ENCODE peak calls at places on chromosomes 6 and 20, in ten cellular contexts. One of them, this sample, is unnamed.

GRCh38 chr20:58008866-58009265 is 219.6 kb downstream of the ANKRD60 start:
- DNase-seq in adrenal gland: no peak
- DNase-seq in A549: no peak
- DNase-seq in fibroblast of mammary gland: no peak
- DNase-seq in cardiac muscle cell: no peak
- DNase-seq in small intestine: no peak
- DNase-seq in AG10803: no peak
- DNase-seq in AG04449: no peak
- DNase-seq in choroid plexus epithelial cell: no peak
- DNase-seq in spleen: no peak
- DNase-seq in this sample: no peak

GRCh38 chr20:4763776-4764525 is 42.2 kb downstream of the PRND start:
- DNase-seq in cardiac muscle cell: no peak
- DNase-seq in choroid plexus epithelial cell: no peak
- DNase-seq in AG10803: no peak
- DNase-seq in small intestine: no peak
- DNase-seq in AG04449: no peak
- DNase-seq in A549: no peak
- DNase-seq in fibroblast of mammary gland: no peak
- DNase-seq in adrenal gland: no peak
- DNase-seq in spleen: no peak
- DNase-seq in this sample: no peak

GRCh38 chr6:22929228-22929627 is 359.9 kb downstream of the HDGFL1 start:
- DNase-seq in AG04449: no peak
- DNase-seq in spleen: no peak
- DNase-seq in small intestine: no peak
- DNase-seq in A549: no peak
- DNase-seq in AG10803: peak; percentile 36
- DNase-seq in choroid plexus epithelial cell: no peak
- DNase-seq in cardiac muscle cell: peak; percentile 41
- DNase-seq in fibroblast of mammary gland: no peak
- DNase-seq in adrenal gland: no peak
- DNase-seq in this sample: peak; percentile 29

GRCh38 chr20:62737271-62737761 is 28.7 kb downstream of the NTSR1 start:
- DNase-seq in spleen: peak; percentile 71
- DNase-seq in cardiac muscle cell: no peak
- DNase-seq in small intestine: no peak
- DNase-seq in A549: no peak
- DNase-seq in AG04449: no peak
- DNase-seq in fibroblast of mammary gland: peak; percentile 43
- DNase-seq in adrenal gland: no peak
- DNase-seq in AG10803: no peak
- DNase-seq in choroid plexus epithelial cell: no peak
- DNase-seq in this sample: no peak

GRCh38 chr6:161922631-161923119 is 648.8 kb upstream of the AGPAT4 start:
- DNase-seq in cardiac muscle cell: peak; percentile 63
- DNase-seq in AG04449: no peak
- DNase-seq in spleen: no peak
- DNase-seq in small intestine: peak; percentile 83
- DNase-seq in A549: peak; percentile 48
- DNase-seq in fibroblast of mammary gland: peak; percentile 83
- DNase-seq in AG10803: peak; percentile 16
- DNase-seq in adrenal gland: peak; percentile 82
- DNase-seq in choroid plexus epithelial cell: peak; percentile 84
- DNase-seq in this sample: peak; percentile 42

GRCh38 chr20:13650474-13650873 is 11.7 kb upstream of the TASP1 start:
- DNase-seq in spleen: no peak
- DNase-seq in small intestine: no peak
- DNase-seq in choroid plexus epithelial cell: no peak
- DNase-seq in AG04449: no peak
- DNase-seq in fibroblast of mammary gland: no peak
- DNase-seq in AG10803: no peak
- DNase-seq in A549: no peak
- DNase-seq in cardiac muscle cell: no peak
- DNase-seq in adrenal gland: no peak
- DNase-seq in this sample: no peak

GRCh38 chr6:35218021-35218420 is 4.3 kb downstream of the SCUBE3 start:
- DNase-seq in fibroblast of mammary gland: peak; percentile 38
- DNase-seq in cardiac muscle cell: peak; percentile 47
- DNase-seq in AG10803: peak; percentile 67
- DNase-seq in spleen: no peak
- DNase-seq in AG04449: no peak
- DNase-seq in A549: no peak
- DNase-seq in adrenal gland: no peak
- DNase-seq in choroid plexus epithelial cell: peak; percentile 54
- DNase-seq in small intestine: no peak
- DNase-seq in this sample: peak; percentile 43

GRCh38 chr6:20564269-20564668 is 30.0 kb downstream of the CDKAL1 start:
- DNase-seq in small intestine: peak; percentile 18
- DNase-seq in choroid plexus epithelial cell: peak; percentile 42
- DNase-seq in AG10803: peak; percentile 23
- DNase-seq in adrenal gland: no peak
- DNase-seq in cardiac muscle cell: peak; percentile 52
- DNase-seq in AG04449: no peak
- DNase-seq in A549: no peak
- DNase-seq in fibroblast of mammary gland: peak; percentile 35
- DNase-seq in spleen: no peak
- DNase-seq in this sample: peak; percentile 61

GRCh38 chr6:12725263-12725662 is 8.7 kb downstream of the PHACTR1 start:
- DNase-seq in spleen: no peak
- DNase-seq in adrenal gland: no peak
- DNase-seq in small intestine: no peak
- DNase-seq in AG04449: no peak
- DNase-seq in fibroblast of mammary gland: no peak
- DNase-seq in choroid plexus epithelial cell: no peak
- DNase-seq in AG10803: no peak
- DNase-seq in A549: no peak
- DNase-seq in cardiac muscle cell: no peak
- DNase-seq in this sample: no peak

GRCh38 chr6:125138083-125138482 is 15.5 kb upstream of the TPD52L1 start:
- DNase-seq in small intestine: no peak
- DNase-seq in A549: no peak
- DNase-seq in AG04449: no peak
- DNase-seq in adrenal gland: no peak
- DNase-seq in AG10803: no peak
- DNase-seq in spleen: no peak
- DNase-seq in choroid plexus epithelial cell: no peak
- DNase-seq in cardiac muscle cell: no peak
- DNase-seq in fibroblast of mammary gland: no peak
- DNase-seq in this sample: no peak

GRCh38 chr20:2701671-2702081 is 9.1 kb downstream of the EBF4 start:
- DNase-seq in small intestine: no peak
- DNase-seq in cardiac muscle cell: no peak
- DNase-seq in fibroblast of mammary gland: no peak
- DNase-seq in choroid plexus epithelial cell: no peak
- DNase-seq in AG10803: no peak
- DNase-seq in spleen: no peak
- DNase-seq in AG04449: no peak
- DNase-seq in adrenal gland: peak; percentile 25
- DNase-seq in A549: no peak
- DNase-seq in this sample: no peak

GRCh38 chr6:140437619-140438345 is 1063.3 kb upstream of the CITED2 start:
- DNase-seq in fibroblast of mammary gland: no peak
- DNase-seq in adrenal gland: no peak
- DNase-seq in choroid plexus epithelial cell: peak; percentile 39
- DNase-seq in cardiac muscle cell: no peak
- DNase-seq in AG04449: no peak
- DNase-seq in A549: no peak
- DNase-seq in small intestine: no peak
- DNase-seq in AG10803: peak; percentile 4
- DNase-seq in spleen: no peak
- DNase-seq in this sample: no peak

GRCh38 chr6:33817520-33817919 is 13.7 kb upstream of the MLN start:
- DNase-seq in choroid plexus epithelial cell: no peak
- DNase-seq in cardiac muscle cell: no peak
- DNase-seq in spleen: no peak
- DNase-seq in fibroblast of mammary gland: no peak
- DNase-seq in AG04449: no peak
- DNase-seq in small intestine: no peak
- DNase-seq in A549: no peak
- DNase-seq in adrenal gland: no peak
- DNase-seq in AG10803: no peak
- DNase-seq in this sample: no peak

GRCh38 chr6:108589244-108589730 is 28.6 kb downstream of the FOXO3 start:
- DNase-seq in AG10803: peak; percentile 34
- DNase-seq in AG04449: no peak
- DNase-seq in A549: peak; percentile 21
- DNase-seq in cardiac muscle cell: peak; percentile 88
- DNase-seq in spleen: peak; percentile 81
- DNase-seq in adrenal gland: peak; percentile 82
- DNase-seq in choroid plexus epithelial cell: peak; percentile 79
- DNase-seq in fibroblast of mammary gland: peak; percentile 74
- DNase-seq in small intestine: peak; percentile 88
- DNase-seq in this sample: peak; percentile 83

GRCh38 chr6:129748212-129748900 is 38.4 kb upstream of the ARHGAP18 start:
- DNase-seq in choroid plexus epithelial cell: peak; percentile 89
- DNase-seq in fibroblast of mammary gland: peak; percentile 76
- DNase-seq in AG04449: no peak
- DNase-seq in A549: no peak
- DNase-seq in adrenal gland: peak; percentile 81
- DNase-seq in AG10803: peak; percentile 57
- DNase-seq in cardiac muscle cell: peak; percentile 65
- DNase-seq in small intestine: peak; percentile 67
- DNase-seq in spleen: peak; percentile 66
- DNase-seq in this sample: peak; percentile 50

GRCh38 chr20:64092258-64093012 is 8.2 kb upstream of the LKAAEAR1 start:
- DNase-seq in A549: no peak
- DNase-seq in fibroblast of mammary gland: no peak
- DNase-seq in choroid plexus epithelial cell: no peak
- DNase-seq in AG04449: no peak
- DNase-seq in AG10803: no peak
- DNase-seq in spleen: no peak
- DNase-seq in adrenal gland: no peak
- DNase-seq in cardiac muscle cell: no peak
- DNase-seq in small intestine: no peak
- DNase-seq in this sample: no peak
- H3K4me3 ChIP-seq in A549: no peak overlapping the region
- H3K4me3 ChIP-seq in fibroblast of mammary gland: no peak overlapping the region
- H3K4me3 ChIP-seq in choroid plexus epithelial cell: no peak overlapping the region
- H3K4me3 ChIP-seq in AG04449: no peak overlapping the region
- H3K4me3 ChIP-seq in AG10803: no peak overlapping the region
- H3K4me3 ChIP-seq in spleen: no peak overlapping the region
- H3K4me3 ChIP-seq in adrenal gland: no peak overlapping the region
- H3K4me3 ChIP-seq in cardiac muscle cell: no peak overlapping the region
- H3K4me3 ChIP-seq in small intestine: no peak overlapping the region
- H3K4me3 ChIP-seq in this sample: no peak overlapping the region

GRCh38 chr6:123655520-123656306 is 19.0 kb upstream of the TRDN start:
- DNase-seq in A549: no peak
- DNase-seq in cardiac muscle cell: no peak
- DNase-seq in spleen: no peak
- DNase-seq in fibroblast of mammary gland: peak; percentile 38
- DNase-seq in AG04449: no peak
- DNase-seq in small intestine: peak; percentile 33
- DNase-seq in AG10803: peak; percentile 1
- DNase-seq in choroid plexus epithelial cell: no peak
- DNase-seq in adrenal gland: no peak
- DNase-seq in this sample: no peak
- H3K4me3 ChIP-seq in A549: no peak overlapping the region
- H3K4me3 ChIP-seq in cardiac muscle cell: no peak overlapping the region
- H3K4me3 ChIP-seq in spleen: peak overlapping the region; percentile 16
- H3K4me3 ChIP-seq in fibroblast of mammary gland: peak overlapping the region; percentile 5
- H3K4me3 ChIP-seq in AG04449: no peak overlapping the region
- H3K4me3 ChIP-seq in small intestine: no peak overlapping the region
- H3K4me3 ChIP-seq in AG10803: peak overlapping the region; percentile 29
- H3K4me3 ChIP-seq in choroid plexus epithelial cell: no peak overlapping the region
- H3K4me3 ChIP-seq in adrenal gland: no peak overlapping the region
- H3K4me3 ChIP-seq in this sample: no peak overlapping the region

DNA sequence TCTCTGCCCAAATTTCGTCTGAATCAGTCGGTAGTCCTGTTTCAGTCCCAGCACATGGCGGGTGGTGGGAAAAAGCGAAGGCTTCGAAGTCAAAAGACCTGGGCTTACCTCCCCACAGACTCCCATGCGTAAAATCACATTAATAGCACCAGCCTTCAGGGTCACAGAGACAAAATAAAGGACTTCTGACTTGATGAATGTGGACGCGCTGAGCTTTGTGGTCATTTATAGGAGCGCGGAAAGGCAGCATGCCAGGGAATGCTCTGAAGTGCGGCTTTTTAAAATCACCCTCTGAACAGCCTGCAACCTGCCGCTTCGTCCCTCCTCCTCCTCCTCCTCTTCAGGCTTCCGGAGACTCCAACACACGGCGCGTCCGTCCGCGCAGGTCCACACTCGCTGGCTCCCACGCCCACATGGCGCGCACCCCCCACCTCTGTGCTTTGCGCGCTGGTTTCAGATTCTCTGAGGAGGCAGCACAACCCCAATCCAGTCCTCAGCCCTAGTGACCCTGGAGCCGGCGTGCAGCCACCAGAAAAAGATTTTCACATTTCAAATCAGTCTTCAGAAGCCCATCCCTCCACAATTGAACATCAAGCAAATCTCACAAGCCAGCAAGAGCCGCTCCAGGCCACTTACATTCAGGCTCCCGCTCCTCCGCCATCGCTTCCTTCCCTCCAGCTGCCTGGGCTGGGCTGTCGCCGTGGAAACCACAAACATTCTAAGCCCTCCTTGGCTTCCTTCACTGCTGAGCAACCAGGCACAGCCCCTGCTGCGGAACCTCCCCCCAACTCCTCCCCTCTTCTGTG is at the start of gene C6orf118:
- DNase-seq in AG10803: peak; percentile 17
- DNase-seq in fibroblast of mammary gland: peak; percentile 47
- DNase-seq in A549: peak; percentile 78
- DNase-seq in small intestine: peak; percentile 12
- DNase-seq in cardiac muscle cell: peak; percentile 89
- DNase-seq in AG04449: no peak
- DNase-seq in spleen: no peak
- DNase-seq in choroid plexus epithelial cell: peak; percentile 92
- DNase-seq in adrenal gland: peak; percentile 55
- DNase-seq in this sample: peak; percentile 84
- H3K4me3 ChIP-seq in AG10803: peak within 1 kb of the TSS; percentile 51
- H3K4me3 ChIP-seq in fibroblast of mammary gland: peak within 1 kb of the TSS; percentile 20
- H3K4me3 ChIP-seq in A549: peak within 1 kb of the TSS; percentile 41
- H3K4me3 ChIP-seq in small intestine: no peak within 1 kb of the TSS
- H3K4me3 ChIP-seq in cardiac muscle cell: peak within 1 kb of the TSS; percentile 24
- H3K4me3 ChIP-seq in AG04449: peak within 1 kb of the TSS; percentile 23
- H3K4me3 ChIP-seq in spleen: peak within 1 kb of the TSS; percentile 42
- H3K4me3 ChIP-seq in choroid plexus epithelial cell: peak within 1 kb of the TSS; percentile 56
- H3K4me3 ChIP-seq in adrenal gland: no peak within 1 kb of the TSS
- H3K4me3 ChIP-seq in this sample: peak within 1 kb of the TSS; percentile 59

DNA sequence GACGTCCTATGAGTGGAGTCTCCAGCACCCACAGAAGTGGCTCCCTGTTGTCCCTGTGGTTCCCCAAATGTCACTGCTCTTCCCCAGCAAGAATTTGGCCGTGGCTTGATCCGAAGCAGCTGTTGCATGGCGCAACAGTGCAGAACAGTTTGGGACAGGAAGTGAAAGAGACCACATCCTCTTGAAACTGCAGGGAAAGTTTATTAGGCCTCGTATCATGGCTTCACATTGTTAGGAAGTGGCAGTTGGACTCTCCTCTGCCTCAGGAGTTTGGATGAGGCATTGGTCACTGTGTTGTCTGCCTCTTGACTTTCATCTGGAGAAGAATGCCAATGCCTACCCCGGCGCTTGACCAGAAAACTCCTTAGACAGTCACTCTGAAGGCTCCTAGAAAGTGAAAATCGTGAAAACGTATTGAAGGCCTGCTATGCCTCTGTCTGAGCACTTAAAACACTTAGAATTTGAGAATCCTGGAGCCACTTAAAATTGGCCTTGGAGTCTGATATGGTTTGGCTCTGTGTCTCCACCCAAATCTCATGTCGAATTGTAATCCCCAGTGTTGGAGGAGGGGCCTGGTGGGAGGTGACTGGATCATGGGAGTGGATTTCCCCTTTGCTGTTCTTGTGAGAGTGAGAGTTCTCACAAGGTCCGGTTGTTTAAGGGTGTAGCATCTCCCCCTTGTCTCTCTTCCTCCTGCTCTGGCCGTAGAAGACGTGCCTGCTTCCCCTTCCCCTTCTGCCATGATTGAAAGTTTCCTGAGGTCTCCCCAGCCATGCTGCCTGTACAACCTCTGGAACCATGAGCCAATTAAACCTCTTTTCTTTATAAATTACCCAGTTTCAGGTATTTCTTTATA is 334.9 kb upstream of the JARID2 start:
- DNase-seq in cardiac muscle cell: peak; percentile 64
- DNase-seq in fibroblast of mammary gland: peak; percentile 27
- DNase-seq in choroid plexus epithelial cell: peak; percentile 37
- DNase-seq in AG04449: no peak
- DNase-seq in AG10803: peak; percentile 52
- DNase-seq in small intestine: no peak
- DNase-seq in spleen: peak; percentile 89
- DNase-seq in A549: no peak
- DNase-seq in adrenal gland: peak; percentile 77
- DNase-seq in this sample: peak; percentile 50
- H3K4me3 ChIP-seq in cardiac muscle cell: no peak overlapping the region
- H3K4me3 ChIP-seq in fibroblast of mammary gland: no peak overlapping the region
- H3K4me3 ChIP-seq in choroid plexus epithelial cell: no peak overlapping the region
- H3K4me3 ChIP-seq in AG04449: no peak overlapping the region
- H3K4me3 ChIP-seq in AG10803: no peak overlapping the region
- H3K4me3 ChIP-seq in small intestine: no peak overlapping the region
- H3K4me3 ChIP-seq in spleen: no peak overlapping the region
- H3K4me3 ChIP-seq in A549: no peak overlapping the region
- H3K4me3 ChIP-seq in adrenal gland: no peak overlapping the region
- H3K4me3 ChIP-seq in this sample: no peak overlapping the region